ENCODE peak calls at places on chromosomes 7 and 10, in ten cellular contexts. One of them, this sample, is unnamed.
A peak's percentile ranks its signal among the peaks of the same experiment; 100 is the strongest.

GRCh38 chr7:2488272-2488645 is 12.1 kb upstream of the GRIFIN start:
- DNase-seq in right cardiac atrium: peak; percentile 82
- DNase-seq in colonic mucosa: no peak
- DNase-seq in naive thymus-derived CD4-positive, alpha-beta T cell: no peak
- DNase-seq in suprapubic skin: no peak
- DNase-seq in left lung: no peak
- DNase-seq in IMR-90: no peak
- DNase-seq in WERI-Rb-1: no peak
- DNase-seq in fibroblast of lung: no peak
- DNase-seq in HCT116: no peak
- DNase-seq in this sample: no peak

GRCh38 chr7:85567983-85568382 is 381.1 kb upstream of the SEMA3D start:
- DNase-seq in right cardiac atrium: no peak
- DNase-seq in colonic mucosa: no peak
- DNase-seq in naive thymus-derived CD4-positive, alpha-beta T cell: no peak
- DNase-seq in suprapubic skin: no peak
- DNase-seq in left lung: no peak
- DNase-seq in IMR-90: no peak
- DNase-seq in WERI-Rb-1: no peak
- DNase-seq in fibroblast of lung: no peak
- DNase-seq in HCT116: no peak
- DNase-seq in this sample: no peak

GRCh38 chr7:157737151-157738063 is 400.6 kb downstream of the DNAJB6 start:
- DNase-seq in right cardiac atrium: no peak
- DNase-seq in colonic mucosa: no peak
- DNase-seq in naive thymus-derived CD4-positive, alpha-beta T cell: no peak
- DNase-seq in suprapubic skin: no peak
- DNase-seq in left lung: no peak
- DNase-seq in IMR-90: no peak
- DNase-seq in WERI-Rb-1: peak; percentile 62
- DNase-seq in fibroblast of lung: no peak
- DNase-seq in HCT116: no peak
- DNase-seq in this sample: no peak

GRCh38 chr7:22723171-22723601 is 3.8 kb upstream of the IL6 start:
- DNase-seq in right cardiac atrium: peak; percentile 83
- DNase-seq in colonic mucosa: peak; percentile 46
- DNase-seq in naive thymus-derived CD4-positive, alpha-beta T cell: no peak
- DNase-seq in suprapubic skin: no peak
- DNase-seq in left lung: peak; percentile 84
- DNase-seq in IMR-90: peak; percentile 47
- DNase-seq in WERI-Rb-1: no peak
- DNase-seq in fibroblast of lung: peak; percentile 71
- DNase-seq in HCT116: no peak
- DNase-seq in this sample: peak; percentile 84

GRCh38 chr7:11237742-11238141 is 264.1 kb downstream of the PHF14 start:
- DNase-seq in right cardiac atrium: no peak
- DNase-seq in colonic mucosa: peak; percentile 32
- DNase-seq in naive thymus-derived CD4-positive, alpha-beta T cell: no peak
- DNase-seq in suprapubic skin: no peak
- DNase-seq in left lung: no peak
- DNase-seq in IMR-90: no peak
- DNase-seq in WERI-Rb-1: no peak
- DNase-seq in fibroblast of lung: no peak
- DNase-seq in HCT116: no peak
- DNase-seq in this sample: no peak

GRCh38 chr10:97686301-97686961 is 610 bp downstream of the AVPI1 start:
- DNase-seq in right cardiac atrium: no peak
- DNase-seq in colonic mucosa: peak; percentile 41
- DNase-seq in naive thymus-derived CD4-positive, alpha-beta T cell: no peak
- DNase-seq in suprapubic skin: no peak
- DNase-seq in left lung: no peak
- DNase-seq in IMR-90: no peak
- DNase-seq in WERI-Rb-1: no peak
- DNase-seq in fibroblast of lung: no peak
- DNase-seq in HCT116: no peak
- DNase-seq in this sample: no peak

GRCh38 chr7:29467193-29467592 is 96.4 kb upstream of the PRR15 start:
- DNase-seq in right cardiac atrium: no peak
- DNase-seq in colonic mucosa: peak; percentile 61
- DNase-seq in naive thymus-derived CD4-positive, alpha-beta T cell: no peak
- DNase-seq in suprapubic skin: no peak
- DNase-seq in left lung: no peak
- DNase-seq in IMR-90: no peak
- DNase-seq in WERI-Rb-1: no peak
- DNase-seq in fibroblast of lung: no peak
- DNase-seq in HCT116: no peak
- DNase-seq in this sample: no peak

GRCh38 chr10:14751576-14752330 is 22.9 kb downstream of the FAM107B start:
- DNase-seq in right cardiac atrium: peak; percentile 79
- DNase-seq in colonic mucosa: peak; percentile 32
- DNase-seq in naive thymus-derived CD4-positive, alpha-beta T cell: no peak
- DNase-seq in suprapubic skin: no peak
- DNase-seq in left lung: peak; percentile 67
- DNase-seq in IMR-90: peak; percentile 26
- DNase-seq in WERI-Rb-1: peak; percentile 16
- DNase-seq in fibroblast of lung: peak; percentile 79
- DNase-seq in HCT116: no peak
- DNase-seq in this sample: peak; percentile 65

GRCh38 chr7:12731214-12731656 is 43.8 kb downstream of the ARL4A start:
- DNase-seq in right cardiac atrium: no peak
- DNase-seq in colonic mucosa: no peak
- DNase-seq in naive thymus-derived CD4-positive, alpha-beta T cell: no peak
- DNase-seq in suprapubic skin: no peak
- DNase-seq in left lung: no peak
- DNase-seq in IMR-90: peak; percentile 36
- DNase-seq in WERI-Rb-1: no peak
- DNase-seq in fibroblast of lung: peak; percentile 62
- DNase-seq in HCT116: peak; percentile 34
- DNase-seq in this sample: no peak

GRCh38 chr10:125264752-125265578 is 104.6 kb upstream of the CTBP2 start:
- DNase-seq in right cardiac atrium: no peak
- DNase-seq in colonic mucosa: no peak
- DNase-seq in naive thymus-derived CD4-positive, alpha-beta T cell: no peak
- DNase-seq in suprapubic skin: no peak
- DNase-seq in left lung: no peak
- DNase-seq in IMR-90: no peak
- DNase-seq in WERI-Rb-1: no peak
- DNase-seq in fibroblast of lung: no peak
- DNase-seq in HCT116: no peak
- DNase-seq in this sample: no peak

GRCh38 chr10:34488476-34489130 is 326.5 kb downstream of the PARD3 start:
- DNase-seq in right cardiac atrium: no peak
- DNase-seq in colonic mucosa: no peak
- DNase-seq in naive thymus-derived CD4-positive, alpha-beta T cell: no peak
- DNase-seq in suprapubic skin: no peak
- DNase-seq in left lung: no peak
- DNase-seq in IMR-90: no peak
- DNase-seq in WERI-Rb-1: no peak
- DNase-seq in fibroblast of lung: no peak
- DNase-seq in HCT116: no peak
- DNase-seq in this sample: no peak

GRCh38 chr10:34492081-34492480 is 323.0 kb downstream of the PARD3 start:
- DNase-seq in right cardiac atrium: no peak
- DNase-seq in colonic mucosa: no peak
- DNase-seq in naive thymus-derived CD4-positive, alpha-beta T cell: no peak
- DNase-seq in suprapubic skin: no peak
- DNase-seq in left lung: no peak
- DNase-seq in IMR-90: no peak
- DNase-seq in WERI-Rb-1: no peak
- DNase-seq in fibroblast of lung: no peak
- DNase-seq in HCT116: no peak
- DNase-seq in this sample: no peak

GRCh38 chr10:34491666-34492065 is 323.4 kb downstream of the PARD3 start:
- DNase-seq in right cardiac atrium: no peak
- DNase-seq in colonic mucosa: no peak
- DNase-seq in naive thymus-derived CD4-positive, alpha-beta T cell: no peak
- DNase-seq in suprapubic skin: no peak
- DNase-seq in left lung: no peak
- DNase-seq in IMR-90: no peak
- DNase-seq in WERI-Rb-1: no peak
- DNase-seq in fibroblast of lung: peak; percentile 6
- DNase-seq in HCT116: no peak
- DNase-seq in this sample: no peak

GRCh38 chr10:34489973-34490372 is 325.1 kb downstream of the PARD3 start:
- DNase-seq in right cardiac atrium: no peak
- DNase-seq in colonic mucosa: no peak
- DNase-seq in naive thymus-derived CD4-positive, alpha-beta T cell: no peak
- DNase-seq in suprapubic skin: no peak
- DNase-seq in left lung: no peak
- DNase-seq in IMR-90: peak; percentile 64
- DNase-seq in WERI-Rb-1: no peak
- DNase-seq in fibroblast of lung: peak; percentile 22
- DNase-seq in HCT116: peak; percentile 29
- DNase-seq in this sample: no peak

GRCh38 chr10:34489436-34489835 is 325.7 kb downstream of the PARD3 start:
- DNase-seq in right cardiac atrium: no peak
- DNase-seq in colonic mucosa: no peak
- DNase-seq in naive thymus-derived CD4-positive, alpha-beta T cell: no peak
- DNase-seq in suprapubic skin: no peak
- DNase-seq in left lung: no peak
- DNase-seq in IMR-90: no peak
- DNase-seq in WERI-Rb-1: no peak
- DNase-seq in fibroblast of lung: no peak
- DNase-seq in HCT116: no peak
- DNase-seq in this sample: no peak
- H3K27ac ChIP-seq in right cardiac atrium: no peak overlapping the region
- H3K27ac ChIP-seq in colonic mucosa: no peak overlapping the region
- H3K27ac ChIP-seq in naive thymus-derived CD4-positive, alpha-beta T cell: no peak overlapping the region
- H3K27ac ChIP-seq in suprapubic skin: no peak overlapping the region
- H3K27ac ChIP-seq in left lung: no peak overlapping the region
- H3K27ac ChIP-seq in IMR-90: no peak overlapping the region
- H3K27ac ChIP-seq in WERI-Rb-1: no peak overlapping the region
- H3K27ac ChIP-seq in fibroblast of lung: no peak overlapping the region
- H3K27ac ChIP-seq in HCT116: no peak overlapping the region
- H3K27ac ChIP-seq in this sample: no peak overlapping the region

DNA sequence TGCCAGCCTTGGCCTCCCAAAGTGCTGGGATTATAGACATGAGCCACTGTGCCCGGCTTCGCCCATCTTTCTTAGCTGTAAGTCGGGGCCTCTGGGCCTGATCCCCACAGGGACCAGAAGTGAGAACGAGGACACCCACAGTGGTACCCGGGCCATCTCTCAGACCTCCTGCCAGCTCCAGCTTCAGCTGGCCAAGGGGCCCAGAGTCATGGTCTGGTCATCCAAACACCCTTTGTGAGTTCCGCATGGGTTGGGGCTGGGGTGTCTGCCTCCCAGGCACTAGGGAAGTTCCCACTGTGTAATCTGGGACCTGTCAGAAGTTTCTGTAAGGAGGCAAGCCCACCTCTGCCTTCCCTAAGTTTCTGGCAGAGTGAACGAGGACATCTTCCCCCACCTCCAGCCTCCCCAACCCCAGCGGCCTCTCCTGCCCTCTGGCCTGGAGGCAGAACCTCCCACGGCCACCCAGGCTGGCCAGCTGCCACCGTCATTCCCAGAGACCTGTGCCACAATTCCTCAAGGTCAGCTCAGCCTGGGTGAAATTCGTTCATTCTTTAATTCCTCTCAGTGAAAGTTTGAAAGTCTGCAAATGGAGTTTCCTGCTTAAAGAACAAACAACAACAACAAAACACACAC is 19.5 kb upstream of the FOXL3 start:
- DNase-seq in right cardiac atrium: peak; percentile 6
- DNase-seq in colonic mucosa: no peak
- DNase-seq in naive thymus-derived CD4-positive, alpha-beta T cell: no peak
- DNase-seq in suprapubic skin: no peak
- DNase-seq in left lung: no peak
- DNase-seq in IMR-90: no peak
- DNase-seq in WERI-Rb-1: no peak
- DNase-seq in fibroblast of lung: no peak
- DNase-seq in HCT116: no peak
- DNase-seq in this sample: no peak
- H3K9me3 ChIP-seq in right cardiac atrium: peaks cover 2% of the 10 kb centered on the region
- H3K9me3 ChIP-seq in colonic mucosa: no peaks in the 10 kb centered on the region
- H3K9me3 ChIP-seq in naive thymus-derived CD4-positive, alpha-beta T cell: no peaks in the 10 kb centered on the region
- H3K9me3 ChIP-seq in suprapubic skin: no peaks in the 10 kb centered on the region
- H3K9me3 ChIP-seq in left lung: peaks cover 19% of the 10 kb centered on the region
- H3K9me3 ChIP-seq in IMR-90: peaks cover 12% of the 10 kb centered on the region
- H3K9me3 ChIP-seq in WERI-Rb-1: peaks cover 16% of the 10 kb centered on the region
- H3K9me3 ChIP-seq in fibroblast of lung: no peaks in the 10 kb centered on the region
- H3K9me3 ChIP-seq in HCT116: peaks cover 5% of the 10 kb centered on the region
- H3K9me3 ChIP-seq in this sample: peaks cover 22% of the 10 kb centered on the region

DNA sequence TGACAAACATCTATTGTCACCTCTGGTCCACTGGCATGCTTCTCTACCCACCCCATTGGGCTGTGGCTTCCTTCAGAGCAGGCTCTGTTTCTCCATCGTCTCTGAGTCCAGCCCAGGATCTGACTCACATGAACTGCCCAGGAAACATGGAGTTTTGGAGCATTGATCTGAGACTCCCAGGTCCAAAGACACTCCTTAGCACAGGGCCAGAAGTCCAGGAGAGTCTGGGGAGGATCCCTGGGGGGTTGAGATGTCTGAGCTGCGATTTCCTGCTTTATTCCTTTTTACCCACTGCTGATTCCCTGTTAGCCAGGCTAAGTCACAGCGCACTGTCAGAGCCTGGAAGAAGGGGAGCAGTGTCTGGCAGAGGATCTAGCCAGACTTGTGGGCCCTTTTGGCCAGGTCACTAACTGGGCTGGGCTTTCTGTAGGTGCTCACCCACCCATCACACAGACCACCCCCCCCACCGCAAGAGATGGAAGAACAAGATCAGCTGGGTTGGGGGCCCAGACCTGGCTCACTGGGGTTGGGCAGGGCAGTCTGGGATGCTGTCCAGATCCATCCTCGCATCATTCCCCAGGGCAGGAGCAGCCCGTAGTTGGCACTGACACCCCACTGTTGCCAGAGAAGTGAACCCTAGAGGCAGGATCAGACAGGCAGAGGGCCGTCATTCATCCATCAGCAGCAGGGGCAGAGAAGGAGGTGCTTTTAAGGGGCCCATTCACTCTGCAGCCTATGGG is 3.6 kb downstream of the CHAT start:
- DNase-seq in right cardiac atrium: no peak
- DNase-seq in colonic mucosa: no peak
- DNase-seq in naive thymus-derived CD4-positive, alpha-beta T cell: no peak
- DNase-seq in suprapubic skin: peak; percentile 35
- DNase-seq in left lung: no peak
- DNase-seq in IMR-90: no peak
- DNase-seq in WERI-Rb-1: no peak
- DNase-seq in fibroblast of lung: no peak
- DNase-seq in HCT116: no peak
- DNase-seq in this sample: no peak
- H3K27me3 ChIP-seq in right cardiac atrium: no peaks in the 10 kb centered on the region
- H3K27me3 ChIP-seq in colonic mucosa: peaks cover 21% of the 10 kb centered on the region
- H3K27me3 ChIP-seq in naive thymus-derived CD4-positive, alpha-beta T cell: peaks cover 5% of the 10 kb centered on the region
- H3K27me3 ChIP-seq in suprapubic skin: peaks cover 87% of the 10 kb centered on the region
- H3K27me3 ChIP-seq in left lung: peaks cover 23% of the 10 kb centered on the region
- H3K27me3 ChIP-seq in IMR-90: peaks cover 68% of the 10 kb centered on the region
- H3K27me3 ChIP-seq in WERI-Rb-1: no peaks in the 10 kb centered on the region
- H3K27me3 ChIP-seq in fibroblast of lung: peaks cover 30% of the 10 kb centered on the region
- H3K27me3 ChIP-seq in HCT116: no peaks in the 10 kb centered on the region
- H3K27me3 ChIP-seq in this sample: peaks cover 85% of the 10 kb centered on the region

DNA sequence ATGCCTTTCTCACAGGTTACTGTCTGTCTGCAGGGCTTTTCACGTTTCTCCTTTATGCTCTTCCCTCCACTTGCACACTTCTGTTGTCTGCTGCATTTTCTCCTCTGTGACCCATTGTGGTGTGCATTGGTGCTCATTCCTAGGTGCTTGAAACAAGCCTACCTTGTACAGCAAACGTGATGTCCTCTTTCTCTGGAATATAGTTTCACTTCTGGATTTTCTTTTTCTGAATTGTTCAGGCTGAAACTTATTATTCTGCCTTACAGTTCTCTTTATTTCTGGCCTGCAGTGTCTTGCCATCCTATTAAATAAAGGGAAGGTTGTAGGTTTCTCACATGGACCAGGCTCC is 128.8 kb upstream of the SAMD8 start:
- DNase-seq in right cardiac atrium: no peak
- DNase-seq in colonic mucosa: no peak
- DNase-seq in naive thymus-derived CD4-positive, alpha-beta T cell: no peak
- DNase-seq in suprapubic skin: no peak
- DNase-seq in left lung: no peak
- DNase-seq in IMR-90: no peak
- DNase-seq in WERI-Rb-1: no peak
- DNase-seq in fibroblast of lung: no peak
- DNase-seq in HCT116: no peak
- DNase-seq in this sample: no peak
- H3K27ac ChIP-seq in right cardiac atrium: no peak overlapping the region
- H3K27ac ChIP-seq in colonic mucosa: no peak overlapping the region
- H3K27ac ChIP-seq in naive thymus-derived CD4-positive, alpha-beta T cell: no peak overlapping the region
- H3K27ac ChIP-seq in suprapubic skin: no peak overlapping the region
- H3K27ac ChIP-seq in left lung: no peak overlapping the region
- H3K27ac ChIP-seq in IMR-90: no peak overlapping the region
- H3K27ac ChIP-seq in WERI-Rb-1: no peak overlapping the region
- H3K27ac ChIP-seq in fibroblast of lung: no peak overlapping the region
- H3K27ac ChIP-seq in HCT116: no peak overlapping the region
- H3K27ac ChIP-seq in this sample: no peak overlapping the region